ENCODE peak calls at places on chromosomes 12 and 14, in eight cellular contexts. M is HTR-8/SVneo, T is nucleus accumbens, Z is stomach, D is NCI-H1092 treated with DMSO at 0.1 percent for 48 hours, I is C1 segment of cervical spinal cord, V is NB4, P is PC-9. F is an unnamed sample.

GRCh38 chr12:49974231-49974675 is 1.5 kb downstream of the AQP6 start:
- DNase-seq in T (peak; percentile 33), P (no peak), D (peak; percentile 15), M (no peak), V (peak; percentile 48), Z (peak; percentile 69), I (peak; percentile 68), F (peak; percentile 91)

GRCh38 chr14:101716077-101716950 is 45.2 kb upstream of the PPP2R5C start:
- DNase-seq in T (no peak), I (no peak), M (no peak), V (no peak), D (no peak), Z (peak; percentile 22), P (no peak), F (no peak)

GRCh38 chr12:76260390-76260748 is 87.8 kb downstream of the BBS10 start:
- DNase-seq in P (no peak), D (no peak), Z (no peak), T (no peak), V (no peak), I (no peak), M (no peak), F (no peak)

GRCh38 chr14:39138450-39138849 is 24.3 kb downstream of the GEMIN2 start:
- DNase-seq in V (no peak), I (no peak), D (no peak), M (no peak), T (no peak), P (no peak), Z (no peak), F (no peak)

GRCh38 chr12:70535896-70536374 is 101.3 kb downstream of the PTPRB start:
- DNase-seq in T (peak; percentile 58), V (no peak), Z (no peak), D (no peak), P (no peak), I (peak; percentile 81), M (no peak), F (peak; percentile 96)

GRCh38 chr14:31926123-31926522 is 151.0 kb upstream of the ARHGAP5 start:
- DNase-seq in V (peak; percentile 41), Z (no peak), I (no peak), P (peak; percentile 37), T (no peak), D (peak; percentile 59), M (peak; percentile 58), F (peak; percentile 24)

GRCh38 chr14:97946291-97946690 is 1149.1 kb downstream of the VRK1 start:
- DNase-seq in D (no peak), V (no peak), I (no peak), T (no peak), M (no peak), P (no peak), Z (no peak), F (no peak)

GRCh38 chr12:97595423-97595822 is 132.8 kb downstream of the RMST start:
- DNase-seq in P (no peak), T (no peak), M (no peak), Z (no peak), V (no peak), I (no peak), D (peak; percentile 40), F (no peak)

GRCh38 chr14:85308531-85309300 is 221.2 kb upstream of the FLRT2 start:
- DNase-seq in D (peak; percentile 50), M (no peak), V (no peak), I (no peak), Z (no peak), T (no peak), P (no peak), F (no peak)

GRCh38 chr12:69074559-69075349 is 141.8 kb upstream of the CPM start:
- DNase-seq in V (no peak), Z (no peak), M (no peak), I (no peak), T (no peak), P (no peak), D (no peak), F (no peak)

GRCh38 chr12:68971404-68971803 is 38.4 kb upstream of the CPM start:
- DNase-seq in T (no peak), P (peak; percentile 62), V (no peak), M (peak; percentile 13), D (no peak), Z (no peak), I (no peak), F (no peak)

GRCh38 chr12:106759526-106760183 is 14.8 kb upstream of the RIC8B start:
- DNase-seq in P (no peak), D (no peak), M (no peak), I (peak; percentile 17), T (no peak), V (no peak), Z (no peak), F (no peak)

GRCh38 chr14:23568021-23568599 is 519 bp upstream of the AP1G2 start:
- DNase-seq in T (peak; percentile 54), Z (no peak), V (no peak), I (no peak), P (no peak), M (no peak), D (no peak), F (no peak)

GRCh38 chr14:23385840-23386657 is 9.2 kb downstream of the CMTM5 start:
- DNase-seq in M (no peak), T (no peak), P (no peak), Z (no peak), I (no peak), V (no peak), D (no peak), F (no peak)

GRCh38 chr14:51726166-51726899 is 74.6 kb downstream of the FRMD6 start:
- DNase-seq in Z (no peak), D (no peak), T (no peak), V (no peak), I (no peak), M (no peak), P (no peak), F (no peak)

GRCh38 chr14:75144944-75145343 is 18.1 kb upstream of the NEK9 start:
- DNase-seq in M (no peak), T (no peak), P (no peak), V (peak; percentile 68), I (peak; percentile 23), Z (no peak), D (no peak), F (peak; percentile 59)

GRCh38 chr14:95300697-95301526 is 18.8 kb downstream of the CLMN start:
- DNase-seq in P (no peak), T (peak; percentile 64), I (peak; percentile 71), M (no peak), V (no peak), Z (no peak), D (no peak), F (peak; percentile 97)

GRCh38 chr12:93603762-93604161 is 31.3 kb downstream of the SOCS2 start:
- DNase-seq in T (no peak), V (no peak), Z (no peak), P (no peak), M (no peak), D (no peak), I (no peak), F (no peak)

GRCh38 chr12:120804428-120804827 is 78.8 kb downstream of the ACADS start:
- DNase-seq in M (no peak), T (no peak), I (no peak), P (no peak), D (no peak), Z (no peak), V (no peak), F (no peak)

GRCh38 chr14:89304972-89305703 is 111.9 kb downstream of the FOXN3 start:
- DNase-seq in I (no peak), V (peak; percentile 30), T (no peak), M (no peak), P (no peak), Z (no peak), D (peak; percentile 23), F (no peak)

GRCh38 chr12:53804429-53804828 is 52.6 kb upstream of the CISTR start:
- DNase-seq in Z (no peak), P (peak; percentile 100), D (no peak), I (no peak), T (no peak), V (no peak), M (no peak), F (no peak)

GRCh38 chr14:74261288-74261687 is 22.0 kb downstream of the VSX2 start:
- DNase-seq in V (no peak), T (no peak), P (no peak), I (no peak), Z (no peak), M (no peak), D (no peak), F (no peak)

GRCh38 chr14:55556929-55557623 is 22.9 kb upstream of the KTN1 start:
- DNase-seq in I (peak; percentile 35), V (no peak), M (peak; percentile 98), T (no peak), D (peak; percentile 43), Z (peak; percentile 89), P (peak; percentile 90), F (no peak)

GRCh38 chr12:82682851-82683261 is 3.9 kb upstream of the TMTC2 start:
- DNase-seq in V (peak; percentile 48), D (no peak), P (peak; percentile 89), Z (no peak), T (no peak), M (no peak), I (no peak), F (no peak)

GRCh38 chr12:118237908-118238307 is 102.0 kb downstream of the PEBP1 start:
- DNase-seq in D (no peak), V (peak; percentile 17), Z (no peak), I (no peak), T (no peak), M (no peak), P (peak; percentile 95), F (no peak)

GRCh38 chr12:114916124-114916523 is 232.1 kb upstream of the TBX3 start:
- DNase-seq in D (no peak), V (no peak), T (no peak), I (no peak), Z (no peak), M (peak; percentile 11), P (no peak), F (no peak)

GRCh38 chr12:99154264-99154982 is 493.1 kb upstream of the GARIN6 start:
- DNase-seq in T (peak; percentile 60), Z (no peak), P (no peak), I (no peak), V (no peak), M (no peak), D (peak; percentile 24), F (no peak)

GRCh38 chr12:114134922-114135321 is 168.8 kb upstream of the RBM19 start:
- DNase-seq in T (no peak), Z (no peak), V (no peak), I (no peak), P (no peak), M (no peak), D (no peak), F (no peak)

GRCh38 chr14:73397810-73398209 is 60.5 kb downstream of the NUMB start:
- DNase-seq in T (no peak), M (no peak), Z (no peak), P (no peak), I (no peak), D (no peak), V (no peak), F (no peak)

GRCh38 chr14:51014086-51014485 is 69.8 kb upstream of the PYGL start:
- DNase-seq in V (no peak), T (no peak), D (no peak), M (no peak), Z (no peak), P (no peak), I (peak; percentile 40), F (no peak)

GRCh38 chr12:124273630-124274029 is 21.3 kb upstream of the RFLNA start:
- DNase-seq in Z (no peak), M (peak; percentile 70), V (peak; percentile 91), I (no peak), D (no peak), P (no peak), T (no peak), F (no peak)